ENCODE peak calls at places on chromosomes 16 and 17, in six cellular contexts. Q, K, X, L, U and H are unnamed samples.

GRCh38 chr17:49210158-49211029 is at the start of the genes ABI3 and GNGT2:
- DNase-seq in K (peak; percentile 33), U (no peak), L (no peak), X (no peak), Q (no peak), H (peak; percentile 23)

GRCh38 chr16:3459401-3460090 is 16.1 kb downstream of the NAA60 start:
- DNase-seq in X (no peak), L (no peak), K (no peak), U (no peak), Q (no peak), H (peak; percentile 50)

GRCh38 chr17:45907720-45908395 is 13.5 kb downstream of the MAPT start:
- DNase-seq in L (no peak), U (no peak), K (no peak), Q (no peak), X (no peak), H (no peak)

GRCh38 chr17:78043031-78043430 is 84.5 kb downstream of the TNRC6C start:
- DNase-seq in L (no peak), K (no peak), Q (no peak), X (no peak), U (no peak), H (no peak)

GRCh38 chr16:88885693-88886253 is 19.3 kb upstream of the PABPN1L start:
- DNase-seq in U (no peak), X (no peak), Q (no peak), K (no peak), L (no peak), H (no peak)

GRCh38 chr17:65561394-65562205 is at the start of gene AXIN2:
- DNase-seq in K (peak; percentile 96), Q (peak; percentile 99), U (peak; percentile 45), X (no peak), L (peak; percentile 53), H (peak; percentile 96)

GRCh38 chr17:3043737-3044365 is 19.6 kb downstream of the OR1D5 start:
- DNase-seq in L (no peak), Q (no peak), K (no peak), X (no peak), U (no peak), H (no peak)

GRCh38 chr16:29990883-29991570 is 4.4 kb downstream of the HIRIP3 start:
- DNase-seq in K (no peak), X (no peak), Q (no peak), U (no peak), L (no peak), H (no peak)

GRCh38 chr16:89374393-89374948 is 115.9 kb downstream of the ANKRD11 start:
- DNase-seq in Q (no peak), K (peak; percentile 61), L (no peak), X (no peak), U (no peak), H (peak; percentile 58)

GRCh38 chr17:38869647-38870258 is at the start of gene LASP1:
- DNase-seq in Q (peak; percentile 83), L (no peak), K (peak; percentile 91), U (peak; percentile 67), X (no peak), H (peak; percentile 98)

GRCh38 chr17:38868968-38869646 is 751 bp upstream of the LASP1 start:
- DNase-seq in Q (peak; percentile 93), K (peak; percentile 91), X (peak; percentile 63), U (peak; percentile 76), L (peak; percentile 77), H (peak; percentile 82)

GRCh38 chr17:38868095-38868967 is 1.5 kb upstream of the LASP1 start:
- DNase-seq in U (peak; percentile 46), Q (peak; percentile 59), X (no peak), K (no peak), L (no peak), H (peak; percentile 79)

GRCh38 chr17:38864636-38865398 is 5.0 kb upstream of the LASP1 start:
- DNase-seq in X (no peak), Q (no peak), K (peak; percentile 42), U (peak; percentile 80), L (no peak), H (no peak)

DNA sequence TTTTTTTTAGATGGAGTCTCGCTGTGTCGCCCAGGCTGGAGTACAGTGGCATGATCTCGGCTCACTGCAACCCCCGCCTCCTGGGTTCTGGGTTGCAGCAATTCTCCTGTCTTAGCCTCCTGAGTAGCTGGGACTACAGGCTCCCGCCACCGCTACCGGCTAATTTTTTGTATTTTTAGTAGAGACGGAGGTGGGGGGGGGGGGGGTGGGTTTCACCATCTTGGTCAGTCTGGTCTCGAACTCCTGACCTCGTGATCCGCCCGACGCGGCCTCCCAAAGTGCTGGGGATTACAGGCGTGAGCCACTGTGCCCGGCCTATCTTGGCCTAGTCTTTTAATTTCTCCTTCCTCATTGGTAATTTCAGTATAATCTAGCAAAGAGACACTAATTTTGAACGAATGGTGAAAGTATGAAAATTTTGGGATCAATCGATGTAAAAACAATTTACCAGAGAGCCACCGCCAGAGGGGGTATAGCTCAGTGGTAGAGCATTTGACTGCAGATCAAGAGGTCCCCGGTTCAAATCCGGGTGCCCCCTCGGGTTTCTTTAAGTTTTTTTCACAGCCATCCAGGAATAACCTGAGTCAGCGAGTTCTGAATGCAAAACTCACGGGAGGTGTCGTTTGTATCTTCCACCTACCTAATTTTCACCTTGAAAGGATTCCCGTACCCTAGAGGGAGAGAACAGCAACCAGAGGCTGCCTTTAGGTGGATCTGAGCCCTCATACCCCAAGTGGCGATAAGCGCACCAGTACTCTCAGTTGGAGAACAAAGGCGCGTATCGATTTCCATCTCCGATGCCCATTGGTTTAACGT is 2.5 kb upstream of the LASP1 start:
- DNase-seq in Q (peak; percentile 63), L (no peak), K (peak; percentile 75), X (no peak), U (peak; percentile 51), H (no peak)
- H3K4me3 ChIP-seq in Q (peak overlapping the region; percentile 94), L (peak overlapping the region; percentile 98), K (peak overlapping the region; percentile 97), X (peak overlapping the region; percentile 94), U (no peak overlapping the region), H (peak overlapping the region; percentile 99)

GRCh38 chr17:74180336-74180735 is 23.1 kb upstream of the RPL38 start:
- DNase-seq in L (no peak), K (no peak), X (no peak), U (no peak), Q (no peak), H (no peak)

GRCh38 chr17:74179576-74179975 is 23.9 kb upstream of the RPL38 start:
- DNase-seq in L (no peak), U (no peak), Q (no peak), X (no peak), K (no peak), H (no peak)

GRCh38 chr17:74176546-74177001 is 26.9 kb upstream of the RPL38 start:
- DNase-seq in L (no peak), K (peak; percentile 57), X (no peak), Q (peak; percentile 76), U (peak; percentile 49), H (peak; percentile 75)

GRCh38 chr17:74181341-74181740 is 22.1 kb upstream of the RPL38 start:
- DNase-seq in Q (no peak), L (no peak), K (no peak), X (no peak), U (no peak), H (no peak)

GRCh38 chr17:74177018-74177450 is 26.4 kb upstream of the RPL38 start:
- DNase-seq in L (no peak), K (no peak), U (peak; percentile 83), X (no peak), Q (no peak), H (peak; percentile 69)
- TF ChIP-seq CTCF in L (no peak), K (no peak), U (no peak), X (no peak), Q (no peak), H (no peak)

GRCh38 chr17:76495663-76496400 is 5.4 kb downstream of the RHBDF2 start:
- DNase-seq in X (no peak), Q (no peak), L (no peak), U (no peak), K (no peak), H (peak; percentile 26)

GRCh38 chr17:76496464-76496863 is 4.8 kb downstream of the RHBDF2 start:
- DNase-seq in Q (no peak), U (no peak), L (no peak), K (no peak), X (no peak), H (no peak)

GRCh38 chr17:76497979-76498885 is 3.0 kb downstream of the RHBDF2 start:
- DNase-seq in Q (peak; percentile 75), X (no peak), K (peak; percentile 82), L (peak; percentile 76), U (peak; percentile 83), H (peak; percentile 92)

GRCh38 chr17:76498886-76499667 is 2.1 kb downstream of the RHBDF2 start:
- DNase-seq in X (no peak), L (no peak), K (no peak), Q (peak; percentile 53), U (peak; percentile 41), H (no peak)

DNA sequence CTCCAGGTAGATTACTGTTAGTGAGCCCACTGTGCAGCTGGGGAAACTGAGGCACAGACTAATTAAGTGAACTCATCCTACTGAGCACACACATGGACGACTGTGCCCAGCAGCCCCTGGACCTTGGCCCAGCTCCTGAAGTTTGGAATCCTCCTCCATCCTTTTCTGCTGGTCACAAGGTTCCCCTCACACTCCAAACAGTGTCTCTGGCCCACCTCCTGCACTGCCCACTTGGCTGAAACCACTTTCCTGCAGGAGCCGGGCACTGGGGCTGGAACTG is 3.6 kb downstream of the RHBDF2 start:
- DNase-seq in L (no peak), Q (no peak), X (no peak), K (no peak), U (no peak), H (no peak)
- H3K4me3 ChIP-seq in L (peak overlapping the region; percentile 31), Q (peak overlapping the region; percentile 13), X (peak overlapping the region; percentile 8), K (no peak overlapping the region), U (no peak overlapping the region), H (no peak overlapping the region)

GRCh38 chr17:56231693-56232092 is 78.4 kb downstream of the ANKFN1 start:
- DNase-seq in Q (no peak), X (no peak), L (no peak), U (no peak), K (no peak), H (no peak)
- TF ChIP-seq CTCF in Q (no peak), X (no peak), L (no peak), U (no peak), K (no peak), H (no peak)

GRCh38 chr17:19996086-19996485 is 13.1 kb upstream of the SPECC1 start:
- DNase-seq in X (no peak), Q (no peak), K (no peak), L (no peak), U (no peak), H (no peak)
- H3K4me3 ChIP-seq in X (no peak overlapping the region), Q (no peak overlapping the region), K (no peak overlapping the region), L (no peak overlapping the region), U (no peak overlapping the region), H (no peak overlapping the region)

DNA sequence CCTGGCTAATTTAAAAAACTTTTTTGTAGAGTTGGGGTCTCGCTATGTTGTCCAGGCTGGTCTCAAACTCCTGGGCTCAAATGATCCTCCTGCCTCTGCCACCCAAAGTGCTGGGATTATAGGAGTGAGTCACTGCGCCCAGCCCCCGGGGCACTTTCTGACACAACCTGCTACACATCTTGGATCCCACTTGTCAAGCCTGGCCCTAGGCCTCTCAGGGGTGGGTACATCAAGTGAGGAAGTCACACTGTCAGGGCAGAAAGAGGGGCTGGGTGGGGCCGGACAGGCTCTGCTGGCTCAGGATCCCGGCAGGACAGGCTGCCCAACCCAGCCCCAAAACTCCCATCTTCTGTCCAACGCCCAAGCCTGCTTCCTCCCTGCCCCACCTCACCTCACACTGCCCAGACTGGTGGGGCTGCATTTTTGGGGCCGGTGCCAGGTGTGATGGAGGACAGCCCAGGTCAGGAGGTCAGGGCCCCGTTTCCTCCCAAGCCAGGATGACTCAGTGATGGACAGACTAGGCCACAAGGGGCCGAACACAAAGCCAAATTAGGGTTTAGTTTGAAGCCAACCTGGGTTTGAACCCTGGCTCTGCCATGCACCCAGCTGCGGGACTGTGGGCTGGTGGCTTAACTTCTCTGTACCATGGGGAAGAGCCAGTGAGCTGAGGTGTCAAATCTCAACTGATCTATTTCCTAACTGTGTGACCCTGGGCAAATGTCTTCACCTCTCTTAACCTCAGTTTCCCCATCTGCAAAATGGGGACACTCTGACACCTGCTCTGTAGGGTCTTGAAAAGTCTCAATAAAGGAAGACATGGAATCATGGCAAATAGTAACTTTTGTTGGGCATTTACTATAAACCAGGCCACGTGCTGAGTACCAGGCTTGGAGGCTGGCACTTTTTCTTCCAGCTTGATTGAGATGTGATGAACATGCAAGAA is 8.9 kb upstream of the PPL start:
- DNase-seq in K (no peak), L (no peak), Q (peak; percentile 74), X (no peak), U (peak; percentile 80), H (no peak)
- TF ChIP-seq CTCF in K (no peak), L (no peak), Q (no peak), X (no peak), U (no peak), H (no peak)